ENCODE peak calls at places on chromosomes 11 and 22, in five cellular contexts. One of them, this sample, is unnamed.

GRCh38 chr11:201936-202335 is 5.3 kb downstream of the BET1L start:
- DNase-seq in fibroblast of the aortic adventitia: no peak
- DNase-seq in brain microvascular endothelial cell: no peak
- DNase-seq in Peyer's patch: peak
- DNase-seq in endothelial cell of umbilical vein: no peak
- DNase-seq in this sample: no peak

GRCh38 chr22:49992921-49993648 is 19.5 kb downstream of the IL17REL start:
- DNase-seq in fibroblast of the aortic adventitia: peak
- DNase-seq in brain microvascular endothelial cell: peak
- DNase-seq in Peyer's patch: peak
- DNase-seq in endothelial cell of umbilical vein: peak
- DNase-seq in this sample: peak

GRCh38 chr22:25748704-25749103 is 6.7 kb downstream of the MYO18B start:
- DNase-seq in fibroblast of the aortic adventitia: no peak
- DNase-seq in brain microvascular endothelial cell: no peak
- DNase-seq in Peyer's patch: peak
- DNase-seq in endothelial cell of umbilical vein: no peak
- DNase-seq in this sample: no peak

GRCh38 chr11:44609028-44609782 is 43.7 kb downstream of the CD82 start:
- DNase-seq in fibroblast of the aortic adventitia: no peak
- DNase-seq in brain microvascular endothelial cell: no peak
- DNase-seq in Peyer's patch: peak
- DNase-seq in endothelial cell of umbilical vein: no peak
- DNase-seq in this sample: peak

GRCh38 chr11:11140510-11140909 is 212.5 kb downstream of the CSNK2A3 start:
- DNase-seq in fibroblast of the aortic adventitia: no peak
- DNase-seq in brain microvascular endothelial cell: no peak
- DNase-seq in Peyer's patch: no peak
- DNase-seq in endothelial cell of umbilical vein: no peak
- DNase-seq in this sample: no peak

GRCh38 chr11:97973352-97973857 is 1047.3 kb upstream of the CNTN5 start:
- DNase-seq in fibroblast of the aortic adventitia: no peak
- DNase-seq in brain microvascular endothelial cell: no peak
- DNase-seq in Peyer's patch: no peak
- DNase-seq in endothelial cell of umbilical vein: no peak
- DNase-seq in this sample: no peak

GRCh38 chr22:22798232-22798616 is 89.4 kb upstream of the IGLL5 start:
- DNase-seq in fibroblast of the aortic adventitia: no peak
- DNase-seq in brain microvascular endothelial cell: no peak
- DNase-seq in Peyer's patch: no peak
- DNase-seq in endothelial cell of umbilical vein: no peak
- DNase-seq in this sample: no peak

GRCh38 chr22:46754110-46754799 is 8.2 kb upstream of the TBC1D22A start:
- DNase-seq in fibroblast of the aortic adventitia: peak
- DNase-seq in brain microvascular endothelial cell: peak
- DNase-seq in Peyer's patch: peak
- DNase-seq in endothelial cell of umbilical vein: peak
- DNase-seq in this sample: peak

GRCh38 chr22:31177420-31178162 is 17.6 kb downstream of the RNF185 start:
- DNase-seq in fibroblast of the aortic adventitia: peak
- DNase-seq in brain microvascular endothelial cell: peak
- DNase-seq in Peyer's patch: peak
- DNase-seq in endothelial cell of umbilical vein: no peak
- DNase-seq in this sample: no peak

GRCh38 chr22:36301384-36301828 is 48.5 kb downstream of the APOL1 start:
- DNase-seq in fibroblast of the aortic adventitia: peak
- DNase-seq in brain microvascular endothelial cell: peak
- DNase-seq in Peyer's patch: peak
- DNase-seq in endothelial cell of umbilical vein: peak
- DNase-seq in this sample: peak

GRCh38 chr11:100918551-100919500 is 210.8 kb downstream of the PGR start:
- DNase-seq in fibroblast of the aortic adventitia: no peak
- DNase-seq in brain microvascular endothelial cell: peak
- DNase-seq in Peyer's patch: no peak
- DNase-seq in endothelial cell of umbilical vein: no peak
- DNase-seq in this sample: no peak

GRCh38 chr11:47916361-47916841 is 64.0 kb upstream of the PTPRJ start:
- DNase-seq in fibroblast of the aortic adventitia: peak
- DNase-seq in brain microvascular endothelial cell: no peak
- DNase-seq in Peyer's patch: no peak
- DNase-seq in endothelial cell of umbilical vein: peak
- DNase-seq in this sample: no peak

GRCh38 chr11:75839851-75840250 is 24.8 kb downstream of the UVRAG start:
- DNase-seq in fibroblast of the aortic adventitia: peak
- DNase-seq in brain microvascular endothelial cell: no peak
- DNase-seq in Peyer's patch: no peak
- DNase-seq in endothelial cell of umbilical vein: no peak
- DNase-seq in this sample: no peak

GRCh38 chr11:101401245-101401644 is 182.6 kb downstream of the TRPC6 start:
- DNase-seq in fibroblast of the aortic adventitia: no peak
- DNase-seq in brain microvascular endothelial cell: peak
- DNase-seq in Peyer's patch: no peak
- DNase-seq in endothelial cell of umbilical vein: no peak
- DNase-seq in this sample: no peak

GRCh38 chr11:96045622-96046456 is 121.9 kb upstream of the MTMR2 start:
- DNase-seq in fibroblast of the aortic adventitia: peak
- DNase-seq in brain microvascular endothelial cell: peak
- DNase-seq in Peyer's patch: no peak
- DNase-seq in endothelial cell of umbilical vein: peak
- DNase-seq in this sample: no peak
- TF ChIP-seq CTCF in fibroblast of the aortic adventitia: peak
- TF ChIP-seq CTCF in brain microvascular endothelial cell: peak
- TF ChIP-seq CTCF in Peyer's patch: no peak
- TF ChIP-seq CTCF in endothelial cell of umbilical vein: no peak
- TF ChIP-seq CTCF in this sample: no peak

DNA sequence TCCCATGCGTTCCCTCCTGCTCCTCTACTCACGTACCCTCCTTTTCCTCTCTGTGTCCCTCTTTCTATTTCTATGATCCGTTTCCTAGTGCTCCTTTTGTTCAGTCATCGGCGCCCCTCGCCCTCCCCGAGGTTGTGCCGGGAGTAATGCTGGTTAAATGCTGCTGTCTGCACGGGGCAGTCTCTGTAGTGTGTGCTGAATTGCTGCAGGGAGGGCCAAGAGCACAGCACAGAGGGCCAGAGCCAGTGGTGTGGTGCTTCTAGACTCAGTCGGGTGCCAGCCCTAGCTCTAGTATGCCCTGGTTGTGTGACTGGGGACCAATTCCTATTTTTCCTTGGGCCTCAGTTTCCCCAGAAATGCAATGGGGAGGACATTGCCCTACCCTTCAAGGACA is 98.3 kb downstream of the PKNOX2 start:
- DNase-seq in fibroblast of the aortic adventitia: peak
- DNase-seq in brain microvascular endothelial cell: peak
- DNase-seq in Peyer's patch: no peak
- DNase-seq in endothelial cell of umbilical vein: no peak
- DNase-seq in this sample: no peak
- TF ChIP-seq CTCF in fibroblast of the aortic adventitia: no peak
- TF ChIP-seq CTCF in brain microvascular endothelial cell: no peak
- TF ChIP-seq CTCF in Peyer's patch: no peak
- TF ChIP-seq CTCF in endothelial cell of umbilical vein: no peak
- TF ChIP-seq CTCF in this sample: no peak

GRCh38 chr11:31397239-31397834 is 27.7 kb downstream of the DNAJC24 start:
- DNase-seq in fibroblast of the aortic adventitia: peak
- DNase-seq in brain microvascular endothelial cell: no peak
- DNase-seq in Peyer's patch: no peak
- DNase-seq in endothelial cell of umbilical vein: peak
- DNase-seq in this sample: no peak
- TF ChIP-seq CTCF in fibroblast of the aortic adventitia: peak
- TF ChIP-seq CTCF in brain microvascular endothelial cell: peak
- TF ChIP-seq CTCF in Peyer's patch: peak
- TF ChIP-seq CTCF in endothelial cell of umbilical vein: peak
- TF ChIP-seq CTCF in this sample: peak

DNA sequence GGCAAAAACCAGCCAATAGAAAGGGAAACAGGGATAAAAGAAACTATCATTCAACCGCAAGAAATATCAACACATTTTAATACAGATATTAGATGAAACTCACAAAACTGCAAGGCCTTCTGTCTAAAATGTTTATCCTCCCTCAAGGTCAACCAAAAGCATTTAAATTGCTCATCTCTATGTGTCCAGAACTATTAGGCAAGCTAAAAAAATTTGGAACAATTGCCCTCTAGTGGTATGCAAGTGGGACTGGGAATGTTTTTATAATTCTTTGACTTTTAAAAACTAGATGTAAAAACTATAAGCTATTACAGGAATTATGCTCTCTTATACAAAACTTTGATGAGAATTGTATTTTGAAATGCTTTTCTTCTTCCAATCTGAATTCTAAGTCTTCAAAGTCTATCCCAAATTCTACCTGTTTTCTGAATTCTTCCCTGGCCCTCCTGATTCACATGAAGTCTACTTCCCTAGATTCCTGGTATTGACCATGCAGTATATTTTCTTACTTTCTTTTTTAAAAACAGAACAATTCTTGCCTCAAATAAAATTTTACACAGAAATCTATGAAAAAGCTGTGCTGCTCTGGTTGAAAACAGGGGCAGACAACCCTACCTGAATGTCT is 4.9 kb downstream of the CWC15 start:
- DNase-seq in fibroblast of the aortic adventitia: peak
- DNase-seq in brain microvascular endothelial cell: no peak
- DNase-seq in Peyer's patch: no peak
- DNase-seq in endothelial cell of umbilical vein: peak
- DNase-seq in this sample: no peak
- TF ChIP-seq CTCF in fibroblast of the aortic adventitia: peak
- TF ChIP-seq CTCF in brain microvascular endothelial cell: peak
- TF ChIP-seq CTCF in Peyer's patch: peak
- TF ChIP-seq CTCF in endothelial cell of umbilical vein: peak
- TF ChIP-seq CTCF in this sample: peak

DNA sequence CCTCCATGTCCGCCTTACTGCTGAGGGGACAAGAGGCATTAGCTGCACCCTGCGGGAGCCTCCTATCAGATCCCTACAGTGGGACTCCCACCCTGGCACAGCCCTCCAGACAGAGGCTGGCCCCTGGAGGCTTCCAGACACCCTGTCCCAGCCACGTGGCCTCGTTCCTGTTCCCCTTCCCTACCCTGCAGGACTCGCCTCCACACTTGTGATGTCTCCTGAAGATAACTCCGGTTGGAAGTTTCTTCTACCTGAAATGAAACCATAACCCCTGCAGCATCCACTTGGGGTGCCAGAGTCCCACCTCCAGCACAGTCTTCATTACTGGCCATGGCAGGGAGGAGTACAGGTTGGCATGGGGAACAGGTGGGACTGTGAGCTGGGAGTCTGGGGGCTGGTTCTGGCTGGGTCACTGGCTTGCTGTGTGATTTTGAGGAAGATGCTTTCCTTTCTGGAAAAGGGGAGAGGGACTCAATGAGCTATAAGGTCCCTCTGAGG is 4.9 kb upstream of the SH3BP1 start:
- DNase-seq in fibroblast of the aortic adventitia: peak
- DNase-seq in brain microvascular endothelial cell: no peak
- DNase-seq in Peyer's patch: peak
- DNase-seq in endothelial cell of umbilical vein: no peak
- DNase-seq in this sample: peak
- TF ChIP-seq CTCF in fibroblast of the aortic adventitia: peak
- TF ChIP-seq CTCF in brain microvascular endothelial cell: peak
- TF ChIP-seq CTCF in Peyer's patch: peak
- TF ChIP-seq CTCF in endothelial cell of umbilical vein: no peak
- TF ChIP-seq CTCF in this sample: peak

GRCh38 chr22:39638958-39639357 is 68.4 kb downstream of the CACNA1I start:
- DNase-seq in fibroblast of the aortic adventitia: peak
- DNase-seq in brain microvascular endothelial cell: no peak
- DNase-seq in Peyer's patch: no peak
- DNase-seq in endothelial cell of umbilical vein: no peak
- DNase-seq in this sample: no peak
- TF ChIP-seq CTCF in fibroblast of the aortic adventitia: no peak
- TF ChIP-seq CTCF in brain microvascular endothelial cell: no peak
- TF ChIP-seq CTCF in Peyer's patch: no peak
- TF ChIP-seq CTCF in endothelial cell of umbilical vein: no peak
- TF ChIP-seq CTCF in this sample: no peak

GRCh38 chr11:72954860-72955259 is 140.6 kb downstream of the ATG16L2 start:
- DNase-seq in fibroblast of the aortic adventitia: no peak
- DNase-seq in brain microvascular endothelial cell: no peak
- DNase-seq in Peyer's patch: no peak
- DNase-seq in endothelial cell of umbilical vein: no peak
- DNase-seq in this sample: no peak
- TF ChIP-seq CTCF in fibroblast of the aortic adventitia: no peak
- TF ChIP-seq CTCF in brain microvascular endothelial cell: no peak
- TF ChIP-seq CTCF in Peyer's patch: no peak
- TF ChIP-seq CTCF in endothelial cell of umbilical vein: no peak
- TF ChIP-seq CTCF in this sample: no peak

DNA sequence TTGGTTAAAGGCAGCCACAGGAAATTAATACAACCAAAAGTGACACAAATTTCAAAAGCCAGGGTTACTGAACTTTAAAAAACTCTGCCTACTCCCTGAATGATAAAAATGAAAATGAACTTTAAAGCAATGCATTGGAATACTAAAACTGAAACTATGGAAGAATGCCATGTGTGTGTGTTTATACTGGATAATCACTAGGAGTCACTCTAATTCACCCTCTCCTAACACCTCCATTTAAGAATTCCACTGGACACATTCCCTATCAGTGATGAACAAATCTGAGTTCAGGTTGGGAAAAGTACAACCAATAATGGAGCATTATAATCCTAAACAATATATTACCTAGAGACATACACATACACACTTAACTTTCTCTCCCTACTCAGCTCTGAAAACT is 27.5 kb upstream of the PLAAT3 start:
- DNase-seq in fibroblast of the aortic adventitia: peak
- DNase-seq in brain microvascular endothelial cell: no peak
- DNase-seq in Peyer's patch: no peak
- DNase-seq in endothelial cell of umbilical vein: peak
- DNase-seq in this sample: no peak
- TF ChIP-seq CTCF in fibroblast of the aortic adventitia: no peak
- TF ChIP-seq CTCF in brain microvascular endothelial cell: no peak
- TF ChIP-seq CTCF in Peyer's patch: no peak
- TF ChIP-seq CTCF in endothelial cell of umbilical vein: no peak
- TF ChIP-seq CTCF in this sample: no peak

This sample was measured in activated CD8-positive, alpha-beta T cell treated with anti-CD3 and anti-CD28 coated beads for 36 hours.